ENCODE peak calls at places on chromosomes 6 and 20, in six cellular contexts. G is AG09309, F is upper lobe of right lung, D is RWPE1, I is BJ, X is fibroblast of pulmonary artery. C is an unnamed sample.
A peak's percentile ranks its signal among the peaks of the same experiment; 100 is the strongest.

GRCh38 chr20:20938131-20938530 is 168.0 kb downstream of the LINC00237 start:
- DNase-seq in I (no peak), X (no peak), G (no peak), D (no peak), F (no peak), C (no peak)

GRCh38 chr20:21435576-21435975 is 38.2 kb upstream of the NKX2-4 start:
- DNase-seq in D (no peak), F (no peak), I (no peak), G (no peak), X (no peak), C (peak; percentile 42)

GRCh38 chr20:33751775-33752174 is 20.0 kb downstream of the ZNF341 start:
- DNase-seq in G (no peak), I (no peak), X (no peak), D (no peak), F (no peak), C (no peak)

GRCh38 chr6:21033095-21033494 is 498.8 kb downstream of the CDKAL1 start:
- DNase-seq in F (no peak), X (no peak), D (no peak), I (no peak), G (no peak), C (no peak)

GRCh38 chr6:43088654-43089056 is 12.5 kb downstream of the PTK7 start:
- DNase-seq in D (peak; percentile 92), G (no peak), I (no peak), X (no peak), F (no peak), C (peak; percentile 52)

GRCh38 chr20:56247954-56248782 is at the start of gene MC3R:
- DNase-seq in X (peak; percentile 52), G (peak; percentile 14), D (peak; percentile 75), F (peak; percentile 69), I (no peak), C (no peak)

GRCh38 chr6:140773276-140773675 is 1359.4 kb upstream of the GJE1 start:
- DNase-seq in D (no peak), I (no peak), F (no peak), G (no peak), X (peak; percentile 18), C (no peak)

GRCh38 chr6:121437861-121438651 is 2.6 kb downstream of the GJA1 start:
- DNase-seq in D (peak; percentile 60), X (peak; percentile 65), G (no peak), F (no peak), I (no peak), C (no peak)

GRCh38 chr6:42781546-42781810 is 374 bp upstream of the BICRAL start:
- DNase-seq in X (peak; percentile 34), G (no peak), I (no peak), D (no peak), F (no peak), C (no peak)

GRCh38 chr6:27452496-27452897 is 20.4 kb downstream of the ZNF184 start:
- DNase-seq in X (peak; percentile 17), G (no peak), D (no peak), F (no peak), I (no peak), C (no peak)

GRCh38 chr20:62537649-62538292 is 62.0 kb upstream of the GATA5 start:
- DNase-seq in I (no peak), G (no peak), X (no peak), D (no peak), F (no peak), C (no peak)

GRCh38 chr6:111985202-111985731 is 68.6 kb upstream of the CCN6 start:
- DNase-seq in X (peak; percentile 79), G (peak; percentile 79), F (no peak), I (peak; percentile 82), D (peak; percentile 92), C (peak; percentile 73)

GRCh38 chr6:148657053-148657452 is 89.8 kb upstream of the UST start:
- DNase-seq in D (no peak), G (peak; percentile 87), F (no peak), X (peak; percentile 98), I (peak; percentile 22), C (no peak)

GRCh38 chr6:87763901-87764300 is 61.9 kb upstream of the AKIRIN2 start:
- DNase-seq in X (no peak), F (no peak), G (no peak), I (no peak), D (peak; percentile 5), C (no peak)

GRCh38 chr6:166998256-166999144 is 697 bp upstream of the CEP43 start:
- DNase-seq in I (no peak), X (no peak), F (peak; percentile 75), D (peak; percentile 6), G (no peak), C (peak; percentile 85)

GRCh38 chr6:112910256-112910655 is 563.1 kb downstream of the RFPL4B start:
- DNase-seq in G (peak; percentile 52), I (peak; percentile 51), D (no peak), X (no peak), F (no peak), C (peak; percentile 47)

GRCh38 chr20:33697129-33697528 is 10.9 kb upstream of the E2F1 start:
- DNase-seq in G (no peak), X (peak; percentile 54), F (no peak), D (no peak), I (no peak), C (peak; percentile 44)

GRCh38 chr20:61895016-61895415 is 170.7 kb downstream of the TAF4 start:
- DNase-seq in I (no peak), D (no peak), G (no peak), X (no peak), F (no peak), C (no peak)

GRCh38 chr6:152380351-152380767 is 256.8 kb downstream of the SYNE1 start:
- DNase-seq in I (peak; percentile 63), X (peak; percentile 85), F (no peak), D (peak; percentile 17), G (peak; percentile 76), C (peak; percentile 80)

GRCh38 chr6:116316772-116317467 is 37.2 kb upstream of the TSPYL1 start:
- DNase-seq in D (no peak), F (no peak), I (no peak), G (no peak), X (no peak), C (no peak)

GRCh38 chr6:12024715-12025434 is 12.8 kb downstream of the HIVEP1 start:
- DNase-seq in I (no peak), D (peak; percentile 32), F (no peak), G (no peak), X (peak; percentile 51), C (no peak)

GRCh38 chr6:121823437-121823851 is 388.0 kb downstream of the GJA1 start:
- DNase-seq in D (peak; percentile 5), F (no peak), G (no peak), I (peak; percentile 55), X (peak; percentile 67), C (peak; percentile 53)

GRCh38 chr6:54846243-54846856 is at the start of gene FAM83B:
- DNase-seq in D (peak; percentile 84), X (no peak), F (peak; percentile 76), I (no peak), G (no peak), C (no peak)

GRCh38 chr6:97095466-97095865 is 170.9 kb downstream of the KLHL32 start:
- DNase-seq in X (no peak), I (no peak), D (no peak), F (no peak), G (no peak), C (no peak)

GRCh38 chr6:37396571-37397185 is 36.3 kb upstream of the CMTR1 start:
- DNase-seq in X (peak; percentile 52), F (no peak), G (peak; percentile 32), D (no peak), I (peak; percentile 9), C (peak; percentile 34)

GRCh38 chr20:25245461-25245860 is 2.4 kb upstream of the PYGB start:
- DNase-seq in F (no peak), D (no peak), X (no peak), I (no peak), G (no peak), C (no peak)

GRCh38 chr20:25248501-25249172 is 752 bp downstream of the PYGB start:
- DNase-seq in I (no peak), F (peak; percentile 75), D (peak; percentile 41), G (no peak), X (peak; percentile 53), C (no peak)

GRCh38 chr20:25247666-25248500 is at the start of gene PYGB:
- DNase-seq in G (no peak), D (peak; percentile 98), F (peak; percentile 92), I (peak; percentile 37), X (peak; percentile 84), C (peak; percentile 39)

GRCh38 chr20:25246182-25246943 is 1.5 kb upstream of the PYGB start:
- DNase-seq in I (no peak), F (no peak), G (no peak), D (no peak), X (no peak), C (no peak)

GRCh38 chr20:25247100-25247665 is 702 bp upstream of the PYGB start:
- DNase-seq in I (no peak), G (no peak), X (peak; percentile 58), D (peak; percentile 70), F (peak; percentile 82), C (no peak)
- TF ChIP-seq CTCF in I (peak; percentile 75), G (peak; percentile 70), X (peak; percentile 59), D (peak; percentile 82), F (peak; percentile 51), C (peak; percentile 72)

GRCh38 chr6:156760377-156760776 is 16.8 kb upstream of the ARID1B start:
- DNase-seq in D (no peak), F (no peak), X (no peak), G (no peak), I (no peak), C (no peak)
- TF ChIP-seq CTCF in D (no peak), F (no peak), X (no peak), G (no peak), I (no peak), C (no peak)

DNA sequence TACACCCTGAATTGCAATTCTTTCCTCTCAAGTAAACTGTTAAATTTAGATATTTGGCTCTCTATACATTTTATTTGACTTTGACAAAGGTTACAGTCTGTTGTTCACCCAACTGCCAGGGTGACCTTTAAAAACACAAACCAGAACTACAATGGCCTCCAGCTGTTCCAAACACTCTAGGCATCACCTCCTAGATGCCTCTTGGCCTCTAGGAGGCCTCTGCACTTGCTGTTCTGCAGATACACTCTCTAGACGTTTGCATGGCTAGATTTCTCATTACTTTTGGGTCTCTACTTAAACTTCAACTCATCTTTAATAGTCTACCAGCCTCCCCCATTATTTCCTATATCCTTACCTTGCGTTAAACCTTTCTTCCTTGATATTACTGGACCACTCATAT is 102.8 kb upstream of the BEND3 start:
- DNase-seq in I (no peak), D (no peak), X (no peak), G (no peak), F (no peak), C (no peak)
- TF ChIP-seq CTCF in I (no peak), D (no peak), X (no peak), G (no peak), F (no peak), C (no peak)

DNA sequence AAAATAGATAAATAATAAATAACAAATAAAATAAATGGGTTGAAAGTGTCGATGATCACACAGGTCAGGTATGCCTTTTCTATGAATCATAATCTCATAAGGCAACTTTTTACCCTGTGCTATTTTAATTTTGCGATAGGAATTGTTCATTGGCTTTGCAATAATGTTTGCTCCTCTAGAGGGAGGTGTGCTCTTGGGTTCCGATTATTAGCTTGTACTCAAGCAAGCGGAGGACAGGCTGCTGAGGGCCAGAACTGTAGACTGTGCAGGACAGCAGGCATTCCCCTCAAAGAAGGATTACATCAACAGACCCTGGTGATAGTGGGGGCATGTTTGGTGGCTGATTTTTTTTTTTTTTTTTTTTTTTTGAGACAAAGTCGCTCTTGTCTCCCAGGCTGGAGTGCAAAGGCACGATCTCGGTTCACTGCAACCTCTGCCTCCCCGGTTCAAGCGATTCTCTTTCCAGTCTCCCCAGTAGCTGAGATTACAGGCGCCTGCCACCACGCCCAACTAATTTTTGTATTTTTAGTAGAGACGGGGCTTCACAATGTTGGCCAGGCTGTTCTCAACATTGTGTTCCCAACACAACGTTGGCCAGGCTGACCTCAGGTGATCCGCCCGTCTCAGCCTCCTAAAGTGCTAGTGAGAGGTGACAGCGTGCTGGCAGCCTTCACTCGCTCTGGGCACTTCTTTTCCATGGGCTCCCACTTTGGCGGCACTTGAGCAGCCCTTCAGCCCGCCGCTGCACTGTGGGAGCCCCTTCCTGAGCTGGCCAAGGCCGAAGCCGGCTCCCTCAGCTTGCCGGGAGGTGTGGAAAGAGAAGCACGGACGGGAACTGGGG is 35.6 kb downstream of the RIOK1 start:
- DNase-seq in I (no peak), F (no peak), G (peak; percentile 33), D (peak; percentile 85), X (peak; percentile 69), C (no peak)
- TF ChIP-seq CTCF in I (peak; percentile 45), F (peak; percentile 50), G (peak; percentile 69), D (peak; percentile 70), X (peak; percentile 66), C (peak; percentile 15)